ENCODE peak calls at places on chromosomes 6 and 20, in seven cellular contexts. W is prostate gland, N is testis, T is psoas muscle, R is heart right ventricle, D is brain microvascular endothelial cell, X is fibroblast of mammary gland. L is an unnamed sample.

GRCh38 chr6:167824591-167825041 is 2.1 kb upstream of the AFDN start:
- DNase-seq in W (no peak), R (no peak), T (no peak), X (peak), N (peak), D (no peak), L (peak)

GRCh38 chr20:24060851-24061590 is 72.4 kb upstream of the GGTLC1 start:
- DNase-seq in N (no peak), X (no peak), W (no peak), D (no peak), R (no peak), T (no peak), L (no peak)

GRCh38 chr20:20856306-20856705 is 143.9 kb upstream of the RALGAPA2 start:
- DNase-seq in X (no peak), T (no peak), R (no peak), W (no peak), N (no peak), D (no peak), L (no peak)

GRCh38 chr6:41367700-41368099 is 32.3 kb downstream of the NCR2 start:
- DNase-seq in N (peak), T (no peak), R (peak), X (peak), D (peak), W (peak), L (peak)

GRCh38 chr6:33375143-33375649 is 16.4 kb upstream of the KIFC1 start:
- DNase-seq in D (peak), X (peak), W (peak), R (peak), T (peak), N (peak), L (peak)

GRCh38 chr6:292506-293184 is 358 bp downstream of the DUSP22 start:
- DNase-seq in N (peak), R (peak), D (no peak), X (peak), W (peak), T (peak), L (peak)

GRCh38 chr6:158018851-158019361 is 37.2 kb downstream of the SYNJ2 start:
- DNase-seq in R (no peak), T (no peak), N (no peak), X (peak), W (no peak), D (peak), L (peak)

GRCh38 chr6:55734256-55734655 is 141.1 kb downstream of the BMP5 start:
- DNase-seq in T (no peak), X (no peak), D (no peak), W (no peak), R (no peak), N (no peak), L (peak)

GRCh38 chr6:13304101-13304500 is 24.2 kb downstream of the TBC1D7 start:
- DNase-seq in R (no peak), D (no peak), X (no peak), T (no peak), N (no peak), W (no peak), L (no peak)

GRCh38 chr6:105489213-105489525 is 86.3 kb upstream of the PREP start:
- DNase-seq in X (no peak), R (no peak), D (no peak), T (no peak), W (no peak), N (no peak), L (no peak)

GRCh38 chr6:56759521-56759920 is 116.8 kb upstream of the DST start:
- DNase-seq in X (no peak), R (no peak), D (no peak), N (no peak), T (no peak), W (no peak), L (no peak)

GRCh38 chr6:67882436-67883311 is 752.4 kb upstream of the ADGRB3 start:
- DNase-seq in X (no peak), R (no peak), D (no peak), W (no peak), T (no peak), N (no peak), L (no peak)

GRCh38 chr20:13953227-13953626 is 37.2 kb downstream of the SEL1L2 start:
- DNase-seq in R (no peak), T (no peak), X (no peak), D (no peak), N (no peak), W (no peak), L (no peak)

GRCh38 chr6:107330190-107330589 is 129.2 kb downstream of the PDSS2 start:
- DNase-seq in R (no peak), N (no peak), X (no peak), W (no peak), D (no peak), T (no peak), L (no peak)

GRCh38 chr6:5501837-5502236 is 240.5 kb downstream of the FARS2 start:
- DNase-seq in X (no peak), N (no peak), D (no peak), W (no peak), T (no peak), R (peak), L (no peak)

GRCh38 chr6:3943373-3943772 is 94.2 kb downstream of the FAM50B start:
- DNase-seq in D (no peak), N (peak), X (peak), R (peak), T (peak), W (no peak), L (peak)

GRCh38 chr6:74611220-74611619 is 594.6 kb downstream of the COL12A1 start:
- DNase-seq in T (no peak), X (no peak), D (no peak), R (no peak), N (no peak), W (no peak), L (no peak)

GRCh38 chr6:39200498-39201020 is 28.7 kb downstream of the KCNK5 start:
- DNase-seq in X (no peak), D (no peak), R (no peak), T (peak), N (no peak), W (no peak), L (no peak)

GRCh38 chr20:22333885-22334545 is 250.4 kb downstream of the FOXA2 start:
- DNase-seq in X (peak), N (peak), T (peak), R (peak), D (peak), W (peak), L (peak)

GRCh38 chr20:23673209-23673608 is 15.6 kb downstream of the CST4 start:
- DNase-seq in T (no peak), D (no peak), W (no peak), R (no peak), N (no peak), X (no peak), L (no peak)

GRCh38 chr20:62403331-62403730 is 3.8 kb downstream of the CABLES2 start:
- DNase-seq in R (no peak), T (no peak), W (no peak), X (no peak), D (no peak), N (no peak), L (no peak)

GRCh38 chr6:30981942-30982772 is 1.4 kb upstream of the MUC21 start:
- DNase-seq in N (peak), T (no peak), D (peak), W (peak), R (peak), X (peak), L (peak)

GRCh38 chr6:111027219-111027618 is 45.4 kb downstream of the RPF2 start:
- DNase-seq in W (no peak), N (no peak), T (no peak), R (no peak), D (no peak), X (no peak), L (no peak)

GRCh38 chr20:4613184-4613583 is 108.5 kb upstream of the PRND start:
- DNase-seq in W (no peak), N (no peak), R (no peak), D (no peak), T (no peak), X (no peak), L (no peak)

GRCh38 chr20:4617019-4617418 is 104.7 kb upstream of the PRND start:
- DNase-seq in D (no peak), X (no peak), R (no peak), T (no peak), N (no peak), W (no peak), L (no peak)

GRCh38 chr20:4617484-4617883 is 104.2 kb upstream of the PRND start:
- DNase-seq in X (no peak), N (no peak), T (no peak), R (no peak), D (no peak), W (no peak), L (no peak)

GRCh38 chr20:4610871-4611270 is 110.8 kb upstream of the PRND start:
- DNase-seq in D (no peak), T (no peak), W (no peak), R (no peak), N (peak), X (no peak), L (no peak)

DNA sequence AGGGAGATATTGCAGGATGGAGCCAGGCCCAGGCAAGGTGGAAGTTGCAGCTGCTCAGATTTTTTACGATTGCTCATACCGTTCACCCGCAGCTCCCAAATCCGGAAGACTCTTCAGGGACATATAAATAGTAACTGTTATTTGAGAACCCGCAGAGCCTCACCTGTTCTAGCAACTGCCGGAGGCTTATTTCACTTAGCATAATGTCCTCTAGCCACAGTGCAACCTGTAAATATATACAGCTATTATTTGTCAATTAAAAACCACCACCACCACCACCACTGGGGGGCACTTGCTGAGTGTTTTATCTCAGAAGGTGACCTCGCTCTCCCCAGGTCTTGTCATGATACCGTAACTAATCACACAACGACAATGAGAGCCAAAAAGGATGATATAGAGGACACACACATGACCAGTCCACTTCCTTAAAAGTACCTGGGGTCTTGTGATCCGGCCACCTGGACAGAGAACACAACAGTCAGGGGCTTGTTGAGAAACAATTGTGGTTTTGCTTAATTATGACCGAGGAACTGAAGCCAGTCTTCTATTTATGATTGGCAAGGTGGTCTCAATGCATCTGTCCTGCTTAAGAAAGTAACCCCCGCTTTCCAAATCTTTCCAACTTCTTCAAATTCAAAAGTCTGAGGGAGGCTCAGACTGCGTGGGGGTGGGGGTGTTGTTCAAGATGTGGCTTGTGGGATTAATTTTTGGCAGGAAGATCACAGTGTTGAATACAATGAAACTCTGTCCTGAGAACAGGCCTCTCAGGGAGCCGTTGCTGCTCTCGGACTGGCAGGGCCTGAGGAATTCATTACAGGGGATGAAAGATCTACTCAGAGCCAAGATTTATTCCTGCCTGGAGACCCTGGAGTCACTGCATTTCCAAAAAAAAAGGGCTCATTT is 107.7 kb upstream of the PRND start:
- DNase-seq in W (no peak), N (peak), R (peak), T (no peak), X (peak), D (peak), L (peak)
- TF ChIP-seq CTCF in W (peak), N (peak), R (no peak), T (peak), X (peak), D (peak), L (peak)

GRCh38 chr6:160348209-160348551 is at the start of gene SLC22A3:
- DNase-seq in N (peak), T (peak), R (no peak), D (no peak), W (peak), X (no peak), L (no peak)
- H3K4me3 ChIP-seq in N (peak), T (peak), R (peak), D (peak), W (peak), X (peak), L (peak)

DNA sequence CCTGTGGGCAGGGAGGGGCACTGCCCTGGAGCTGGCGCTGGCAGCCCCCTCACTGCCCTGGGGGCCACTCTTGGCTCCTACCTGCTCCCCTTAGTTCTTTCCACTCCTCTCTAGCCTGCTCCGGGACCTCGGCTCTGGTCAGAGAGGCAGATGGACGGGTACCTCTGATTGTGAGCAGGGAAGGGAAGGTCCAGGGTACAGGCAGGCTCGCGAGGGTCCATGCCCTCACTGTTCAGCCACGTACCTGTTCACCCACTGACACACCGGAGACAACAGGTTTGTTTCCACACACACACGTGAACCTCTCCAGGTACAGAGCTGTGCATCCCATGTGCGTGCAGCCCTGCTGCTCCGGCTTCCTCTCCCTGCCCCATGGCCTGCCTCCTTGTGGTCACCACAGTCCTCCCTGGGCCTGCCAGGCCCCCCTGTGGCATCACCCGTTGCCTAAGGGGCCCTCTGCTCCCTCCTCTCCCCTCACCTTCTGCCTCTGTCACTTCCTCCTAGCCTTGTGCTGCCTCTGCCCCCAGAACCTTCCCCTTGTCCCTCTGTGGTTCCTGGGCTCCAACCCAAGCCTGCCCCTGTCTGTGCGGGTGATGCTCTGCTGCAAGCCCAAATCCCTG is 2.3 kb downstream of the EMILIN3 start:
- DNase-seq in X (no peak), D (no peak), T (no peak), W (no peak), R (no peak), N (no peak), L (no peak)
- TF ChIP-seq CTCF in X (no peak), D (peak), T (no peak), W (no peak), R (no peak), N (no peak), L (peak)

GRCh38 chr6:93418113-93418447 is 1.3 kb downstream of the EPHA7 start:
- DNase-seq in R (no peak), W (no peak), N (no peak), X (no peak), T (no peak), D (no peak), L (peak)
- H3K4me3 ChIP-seq in R (peak), W (peak), N (peak), X (no peak), T (peak), D (peak), L (peak)

GRCh38 chr6:69768664-69769063 is 28.1 kb downstream of the LMBRD1 start:
- DNase-seq in T (no peak), D (no peak), R (no peak), X (peak), W (no peak), N (no peak), L (no peak)
- TF ChIP-seq CTCF in T (no peak), D (peak), R (no peak), X (no peak), W (no peak), N (no peak), L (peak)

GRCh38 chr6:122322824-122323223 is 76.6 kb upstream of the HSF2 start:
- DNase-seq in W (no peak), N (no peak), R (no peak), D (peak), T (no peak), X (peak), L (peak)
- H3K4me3 ChIP-seq in W (no peak), N (no peak), R (peak), D (peak), T (peak), X (peak), L (peak)

GRCh38 chr6:34414999-34415858 is 10.6 kb downstream of the RPS10 start:
- DNase-seq in T (no peak), N (peak), X (peak), D (peak), W (peak), R (peak), L (peak)
- TF ChIP-seq CTCF in T (peak), N (peak), X (peak), D (peak), W (peak), R (peak), L (peak)

GRCh38 chr6:1313755-1314503 is 2.0 kb downstream of the FOXQ1 start:
- DNase-seq in T (no peak), N (peak), X (no peak), D (no peak), W (peak), R (no peak), L (no peak)

GRCh38 chr6:1312444-1313363 is 806 bp downstream of the FOXQ1 start:
- DNase-seq in W (peak), R (no peak), T (no peak), D (no peak), X (no peak), N (peak), L (peak)

GRCh38 chr6:1312193-1312443 is 220 bp downstream of the FOXQ1 start:
- DNase-seq in D (no peak), T (no peak), W (no peak), N (no peak), R (no peak), X (no peak), L (no peak)

GRCh38 chr6:1314617-1315016 is 2.7 kb downstream of the FOXQ1 start:
- DNase-seq in T (no peak), X (no peak), N (no peak), D (no peak), R (no peak), W (no peak), L (no peak)

GRCh38 chr6:1313364-1313754 is 1.5 kb downstream of the FOXQ1 start:
- DNase-seq in N (no peak), R (no peak), X (no peak), D (no peak), W (no peak), T (no peak), L (no peak)
- H3K4me3 ChIP-seq in N (peak), R (no peak), X (no peak), D (no peak), W (peak), T (no peak), L (no peak)

L was measured in astrocyte of the spinal cord.